ENCODE peak calls at places on chromosomes 16 and 17, in eight cellular contexts. G is amygdala; W is activated CD4-positive, alpha-beta T cell treated with anti-CD3 and anti-CD28 coated beads, Interleukin-2, amount 50 U/mL, for 1 hour; L is activated effector memory CD4-positive, alpha-beta T cell treated with Interleukin-2 at 50 U/mL for 16 hours; T is heart left ventricle; U is activated naive CD4-positive, alpha-beta T cell; Q is HuH-7.5; O is effector CD4-positive, alpha-beta T cell. Z is an unnamed sample.

GRCh38 chr16:84514874-84515835 is 10.7 kb upstream of the MEAK7 start:
- DNase-seq in G (no peak), L (peak; percentile 77), W (peak; percentile 76), O (peak; percentile 74), Q (no peak), U (peak; percentile 70), T (no peak), Z (peak; percentile 83)

GRCh38 chr17:40516581-40517285 is 15.3 kb upstream of the TNS4 start:
- DNase-seq in W (peak; percentile 50), L (peak; percentile 62), O (peak; percentile 63), Q (no peak), T (no peak), G (no peak), U (peak; percentile 28), Z (no peak)

GRCh38 chr16:51134269-51134812 is 16.7 kb downstream of the SALL1 start:
- DNase-seq in T (no peak), U (no peak), L (no peak), Q (no peak), O (no peak), G (no peak), W (no peak), Z (peak; percentile 72)

GRCh38 chr17:78618264-78619066 is 41.3 kb upstream of the DNAH17 start:
- DNase-seq in L (no peak), Q (no peak), W (no peak), G (no peak), T (no peak), O (no peak), U (no peak), Z (no peak)

GRCh38 chr16:83270640-83271039 is 537.1 kb upstream of the HSBP1 start:
- DNase-seq in G (no peak), T (no peak), L (no peak), O (no peak), W (no peak), Q (no peak), U (no peak), Z (no peak)

GRCh38 chr16:28984619-28985135 is at the start of gene LAT:
- DNase-seq in T (no peak), G (no peak), W (peak; percentile 79), U (peak; percentile 87), L (peak; percentile 84), O (peak; percentile 74), Q (no peak), Z (peak; percentile 47)

GRCh38 chr17:13616031-13616430 is 14.3 kb upstream of the HS3ST3A1 start:
- DNase-seq in U (no peak), W (no peak), T (no peak), L (no peak), Q (no peak), G (no peak), O (no peak), Z (no peak)

GRCh38 chr17:78745407-78746088 is 36.5 kb downstream of the CYTH1 start:
- DNase-seq in O (peak; percentile 55), W (peak; percentile 49), T (no peak), G (no peak), L (no peak), U (no peak), Q (no peak), Z (no peak)

GRCh38 chr17:44004077-44004760 is at the start of gene NAGS:
- DNase-seq in O (no peak), T (no peak), Q (peak; percentile 62), G (no peak), L (no peak), W (no peak), U (no peak), Z (peak; percentile 87)

GRCh38 chr17:778096-778495 is 4.0 kb downstream of the GLOD4 start:
- DNase-seq in L (no peak), W (no peak), G (no peak), U (no peak), O (no peak), Q (no peak), T (no peak), Z (no peak)

GRCh38 chr16:65446441-65446840 is 324.6 kb upstream of the CDH11 start:
- DNase-seq in O (no peak), U (no peak), W (no peak), G (no peak), L (no peak), T (no peak), Q (no peak), Z (no peak)

GRCh38 chr17:46822388-46822921 is 4.0 kb upstream of the WNT3 start:
- DNase-seq in G (no peak), T (no peak), Q (peak; percentile 43), L (no peak), O (no peak), U (no peak), W (peak; percentile 25), Z (peak; percentile 93)

GRCh38 chr16:85566502-85567100 is 46.5 kb upstream of the GSE1 start:
- DNase-seq in L (no peak), W (no peak), G (no peak), Q (no peak), T (no peak), U (no peak), O (no peak), Z (no peak)

GRCh38 chr17:82804442-82805191 is 35.2 kb downstream of the ZNF750 start:
- DNase-seq in U (no peak), T (peak; percentile 80), G (no peak), Q (no peak), O (no peak), L (no peak), W (no peak), Z (peak; percentile 91)

GRCh38 chr16:75322706-75323105 is 71.3 kb upstream of the BCAR1 start:
- DNase-seq in G (no peak), O (no peak), T (no peak), W (no peak), U (no peak), L (no peak), Q (no peak), Z (no peak)

GRCh38 chr17:79088266-79088996 is 13.8 kb downstream of the ENGASE start:
- DNase-seq in U (no peak), O (no peak), Q (no peak), T (no peak), W (no peak), L (no peak), G (no peak), Z (peak; percentile 64)

GRCh38 chr17:71726320-71726719 is 394.5 kb upstream of the SOX9 start:
- DNase-seq in G (no peak), Q (no peak), W (no peak), T (no peak), O (no peak), L (no peak), U (no peak), Z (no peak)

GRCh38 chr16:1261131-1261917 is 5.5 kb downstream of the TPSD1 start:
- DNase-seq in O (no peak), G (no peak), L (no peak), T (no peak), W (no peak), Q (no peak), U (no peak), Z (peak; percentile 61)

GRCh38 chr17:56510554-56511342 is 82.8 kb upstream of the NOG start:
- DNase-seq in U (no peak), L (no peak), O (no peak), W (no peak), Q (no peak), T (no peak), G (no peak), Z (no peak)

Z was measured in upper lobe of left lung.